ENCODE peak calls at places on chromosomes 3 and 15, in six cellular contexts. One of them, this sample, is unnamed.

GRCh38 chr3:188534633-188535032 is 380.7 kb downstream of the LPP start:
- DNase-seq in effector memory CD4-positive, alpha-beta T cell: no peak
- DNase-seq in amygdala: no peak
- DNase-seq in type B pancreatic cell: no peak
- DNase-seq in NCI-H460: no peak
- DNase-seq in HCEC 1CT: peak
- DNase-seq in this sample: no peak

GRCh38 chr3:18735013-18735412 is 309.9 kb upstream of the SATB1 start:
- DNase-seq in amygdala: no peak
- DNase-seq in type B pancreatic cell: no peak
- DNase-seq in NCI-H460: no peak
- DNase-seq in HCEC 1CT: no peak
- DNase-seq in effector memory CD4-positive, alpha-beta T cell: no peak
- DNase-seq in this sample: no peak

GRCh38 chr3:52268036-52268435 is 10.4 kb downstream of the WDR82 start:
- DNase-seq in type B pancreatic cell: no peak
- DNase-seq in HCEC 1CT: no peak
- DNase-seq in NCI-H460: no peak
- DNase-seq in effector memory CD4-positive, alpha-beta T cell: peak
- DNase-seq in amygdala: no peak
- DNase-seq in this sample: no peak

GRCh38 chr3:195570912-195571311 is 12.8 kb downstream of the APOD start:
- DNase-seq in type B pancreatic cell: no peak
- DNase-seq in NCI-H460: no peak
- DNase-seq in amygdala: no peak
- DNase-seq in effector memory CD4-positive, alpha-beta T cell: no peak
- DNase-seq in HCEC 1CT: no peak
- DNase-seq in this sample: no peak

GRCh38 chr15:77251662-77252061 is 168.2 kb downstream of the PEAK1 start:
- DNase-seq in type B pancreatic cell: no peak
- DNase-seq in amygdala: no peak
- DNase-seq in NCI-H460: no peak
- DNase-seq in HCEC 1CT: peak
- DNase-seq in effector memory CD4-positive, alpha-beta T cell: no peak
- DNase-seq in this sample: peak

GRCh38 chr3:58874795-58875194 is 175.0 kb downstream of the CFAP20DC start:
- DNase-seq in effector memory CD4-positive, alpha-beta T cell: no peak
- DNase-seq in amygdala: no peak
- DNase-seq in NCI-H460: no peak
- DNase-seq in type B pancreatic cell: no peak
- DNase-seq in HCEC 1CT: peak
- DNase-seq in this sample: peak

GRCh38 chr3:180362081-180362480 is 239.9 kb upstream of the TTC14 start:
- DNase-seq in type B pancreatic cell: no peak
- DNase-seq in NCI-H460: no peak
- DNase-seq in effector memory CD4-positive, alpha-beta T cell: no peak
- DNase-seq in amygdala: no peak
- DNase-seq in HCEC 1CT: no peak
- DNase-seq in this sample: no peak

GRCh38 chr3:195102609-195103467 is 168.1 kb downstream of the XXYLT1 start:
- DNase-seq in effector memory CD4-positive, alpha-beta T cell: no peak
- DNase-seq in HCEC 1CT: peak
- DNase-seq in amygdala: no peak
- DNase-seq in type B pancreatic cell: no peak
- DNase-seq in NCI-H460: peak
- DNase-seq in this sample: peak

GRCh38 chr3:85148056-85148455 is 189.3 kb downstream of the CADM2 start:
- DNase-seq in effector memory CD4-positive, alpha-beta T cell: no peak
- DNase-seq in type B pancreatic cell: no peak
- DNase-seq in HCEC 1CT: no peak
- DNase-seq in amygdala: no peak
- DNase-seq in NCI-H460: no peak
- DNase-seq in this sample: no peak

GRCh38 chr3:169863458-169863899 is 6.3 kb downstream of the LRRC31 start:
- DNase-seq in amygdala: peak
- DNase-seq in HCEC 1CT: peak
- DNase-seq in type B pancreatic cell: no peak
- DNase-seq in effector memory CD4-positive, alpha-beta T cell: peak
- DNase-seq in NCI-H460: peak
- DNase-seq in this sample: peak

GRCh38 chr15:48939686-48940085 is 24.0 kb downstream of the SHC4 start:
- DNase-seq in type B pancreatic cell: no peak
- DNase-seq in NCI-H460: no peak
- DNase-seq in effector memory CD4-positive, alpha-beta T cell: no peak
- DNase-seq in HCEC 1CT: peak
- DNase-seq in amygdala: no peak
- DNase-seq in this sample: peak

GRCh38 chr3:36457667-36458066 is 77.4 kb downstream of the STAC start:
- DNase-seq in type B pancreatic cell: no peak
- DNase-seq in HCEC 1CT: no peak
- DNase-seq in amygdala: no peak
- DNase-seq in NCI-H460: no peak
- DNase-seq in effector memory CD4-positive, alpha-beta T cell: no peak
- DNase-seq in this sample: no peak

GRCh38 chr15:71013446-71013845 is 101.8 kb upstream of the THSD4 start:
- DNase-seq in HCEC 1CT: peak
- DNase-seq in amygdala: no peak
- DNase-seq in NCI-H460: no peak
- DNase-seq in effector memory CD4-positive, alpha-beta T cell: no peak
- DNase-seq in type B pancreatic cell: no peak
- DNase-seq in this sample: no peak

GRCh38 chr3:70550723-70551319 is 238.4 kb upstream of the MDFIC2 start:
- DNase-seq in effector memory CD4-positive, alpha-beta T cell: peak
- DNase-seq in NCI-H460: peak
- DNase-seq in type B pancreatic cell: no peak
- DNase-seq in HCEC 1CT: peak
- DNase-seq in amygdala: no peak
- DNase-seq in this sample: peak

GRCh38 chr3:146948985-146949384 is 343.8 kb upstream of the PLSCR5 start:
- DNase-seq in HCEC 1CT: no peak
- DNase-seq in NCI-H460: no peak
- DNase-seq in amygdala: no peak
- DNase-seq in effector memory CD4-positive, alpha-beta T cell: no peak
- DNase-seq in type B pancreatic cell: no peak
- DNase-seq in this sample: no peak

GRCh38 chr15:77483426-77483825 is 62.7 kb downstream of the HMG20A start:
- DNase-seq in amygdala: no peak
- DNase-seq in effector memory CD4-positive, alpha-beta T cell: no peak
- DNase-seq in HCEC 1CT: no peak
- DNase-seq in type B pancreatic cell: no peak
- DNase-seq in NCI-H460: no peak
- DNase-seq in this sample: no peak

GRCh38 chr15:84601555-84601838 is 688 bp downstream of the ZSCAN2 start:
- DNase-seq in effector memory CD4-positive, alpha-beta T cell: no peak
- DNase-seq in HCEC 1CT: no peak
- DNase-seq in type B pancreatic cell: no peak
- DNase-seq in NCI-H460: no peak
- DNase-seq in amygdala: no peak
- DNase-seq in this sample: no peak

GRCh38 chr3:149471991-149472390 is 2.5 kb upstream of the TM4SF4 start:
- DNase-seq in type B pancreatic cell: no peak
- DNase-seq in NCI-H460: no peak
- DNase-seq in effector memory CD4-positive, alpha-beta T cell: no peak
- DNase-seq in amygdala: no peak
- DNase-seq in HCEC 1CT: peak
- DNase-seq in this sample: no peak

GRCh38 chr3:99697250-99697649 is 58.9 kb downstream of the COL8A1 start:
- DNase-seq in type B pancreatic cell: no peak
- DNase-seq in NCI-H460: no peak
- DNase-seq in effector memory CD4-positive, alpha-beta T cell: no peak
- DNase-seq in amygdala: no peak
- DNase-seq in HCEC 1CT: no peak
- DNase-seq in this sample: peak

GRCh38 chr15:90819850-90820249 is 48.5 kb upstream of the FURIN start:
- DNase-seq in NCI-H460: no peak
- DNase-seq in amygdala: no peak
- DNase-seq in effector memory CD4-positive, alpha-beta T cell: no peak
- DNase-seq in type B pancreatic cell: no peak
- DNase-seq in HCEC 1CT: no peak
- DNase-seq in this sample: no peak

GRCh38 chr3:107416138-107416537 is 38.9 kb downstream of the CCDC54 start:
- DNase-seq in NCI-H460: no peak
- DNase-seq in type B pancreatic cell: no peak
- DNase-seq in amygdala: no peak
- DNase-seq in effector memory CD4-positive, alpha-beta T cell: no peak
- DNase-seq in HCEC 1CT: no peak
- DNase-seq in this sample: no peak

GRCh38 chr15:59688383-59688887 is 685 bp downstream of the BNIP2 start:
- DNase-seq in type B pancreatic cell: no peak
- DNase-seq in HCEC 1CT: peak
- DNase-seq in NCI-H460: peak
- DNase-seq in effector memory CD4-positive, alpha-beta T cell: no peak
- DNase-seq in amygdala: no peak
- DNase-seq in this sample: peak

GRCh38 chr3:148981236-148981635 is 10.1 kb upstream of the GYG1 start:
- DNase-seq in HCEC 1CT: no peak
- DNase-seq in type B pancreatic cell: no peak
- DNase-seq in NCI-H460: no peak
- DNase-seq in effector memory CD4-positive, alpha-beta T cell: no peak
- DNase-seq in amygdala: no peak
- DNase-seq in this sample: no peak

GRCh38 chr3:106792716-106793115 is 584.5 kb upstream of the CCDC54 start:
- DNase-seq in effector memory CD4-positive, alpha-beta T cell: no peak
- DNase-seq in NCI-H460: no peak
- DNase-seq in HCEC 1CT: no peak
- DNase-seq in type B pancreatic cell: no peak
- DNase-seq in amygdala: no peak
- DNase-seq in this sample: no peak

GRCh38 chr3:42562047-42562907 is 19.5 kb downstream of the SEC22C start:
- DNase-seq in NCI-H460: no peak
- DNase-seq in amygdala: no peak
- DNase-seq in type B pancreatic cell: no peak
- DNase-seq in HCEC 1CT: no peak
- DNase-seq in effector memory CD4-positive, alpha-beta T cell: no peak
- DNase-seq in this sample: no peak

GRCh38 chr15:29687204-29687768 is 135.0 kb downstream of the TJP1 start:
- DNase-seq in NCI-H460: no peak
- DNase-seq in type B pancreatic cell: no peak
- DNase-seq in effector memory CD4-positive, alpha-beta T cell: no peak
- DNase-seq in amygdala: no peak
- DNase-seq in HCEC 1CT: no peak
- DNase-seq in this sample: no peak

This sample was measured in A673.